ENCODE peak calls at places on chromosomes 1 and 21, in eight cellular contexts. C, P, V, L, E, N, Q and B are unnamed samples.

GRCh38 chr1:11196945-11197344 is 7.8 kb downstream of the ANGPTL7 start:
- DNase-seq in L (no peak), V (no peak), N (no peak), E (no peak), P (no peak), C (no peak), Q (no peak), B (no peak)

GRCh38 chr1:234970371-234970730 is 158.3 kb downstream of the TOMM20 start:
- DNase-seq in V (no peak), L (no peak), P (no peak), N (no peak), E (no peak), C (no peak), Q (no peak), B (peak)

GRCh38 chr1:31416101-31416736 is 3.2 kb downstream of the SERINC2 start:
- DNase-seq in C (no peak), L (no peak), V (no peak), N (peak), Q (no peak), E (no peak), P (no peak), B (no peak)

GRCh38 chr1:89044970-89045695 is 19.9 kb downstream of the GBP1 start:
- DNase-seq in N (no peak), P (no peak), V (no peak), C (no peak), E (peak), Q (no peak), L (no peak), B (no peak)

GRCh38 chr1:247316590-247317197 is 15.0 kb downstream of the ZNF496 start:
- DNase-seq in V (no peak), Q (no peak), C (no peak), L (no peak), P (no peak), E (no peak), N (no peak), B (no peak)

GRCh38 chr1:16420719-16421118 is 16.5 kb downstream of the SPATA21 start:
- DNase-seq in E (no peak), V (no peak), L (no peak), P (peak), Q (no peak), N (no peak), C (no peak), B (no peak)

GRCh38 chr1:7221823-7222462 is 436.7 kb downstream of the CAMTA1 start:
- DNase-seq in C (no peak), L (no peak), V (no peak), Q (no peak), E (no peak), P (no peak), N (no peak), B (no peak)

GRCh38 chr1:47231314-47232186 is 475 bp downstream of the TAL1 start:
- DNase-seq in E (no peak), C (no peak), Q (peak), P (no peak), N (no peak), V (peak), L (no peak), B (peak)

GRCh38 chr21:45129231-45129923 is 55.0 kb downstream of the ADARB1 start:
- DNase-seq in E (no peak), P (no peak), V (no peak), N (peak), Q (no peak), C (no peak), L (no peak), B (no peak)

GRCh38 chr1:184825571-184825970 is 70.9 kb upstream of the EDEM3 start:
- DNase-seq in C (no peak), L (no peak), N (no peak), P (no peak), V (no peak), E (no peak), Q (no peak), B (no peak)

GRCh38 chr21:33587792-33588484 is 546 bp downstream of the DONSON start:
- DNase-seq in C (no peak), E (no peak), L (peak), Q (peak), V (peak), P (peak), N (peak), B (peak)

GRCh38 chr1:77308889-77309621 is 27.2 kb downstream of the AK5 start:
- DNase-seq in N (no peak), Q (no peak), E (no peak), P (no peak), L (no peak), V (no peak), C (no peak), B (no peak)

GRCh38 chr1:65066379-65066765 is 81.6 kb upstream of the AK4 start:
- DNase-seq in C (no peak), N (no peak), E (no peak), Q (peak), L (no peak), P (no peak), V (no peak), B (no peak)

GRCh38 chr1:201016211-201016651 is 7.3 kb downstream of the KIF21B start:
- DNase-seq in V (no peak), Q (no peak), P (no peak), N (no peak), L (peak), C (no peak), E (no peak), B (peak)

GRCh38 chr21:40752125-40752524 is 94.8 kb downstream of the DSCAM start:
- DNase-seq in N (no peak), E (no peak), Q (no peak), C (no peak), L (no peak), V (no peak), P (no peak), B (peak)

GRCh38 chr1:183699643-183700160 is 46.6 kb upstream of the APOBEC4 start:
- DNase-seq in C (no peak), Q (no peak), E (peak), L (no peak), N (peak), V (peak), P (no peak), B (no peak)

GRCh38 chr1:209041936-209042335 is 541.6 kb upstream of the CAMK1G start:
- DNase-seq in L (no peak), V (no peak), C (no peak), Q (no peak), P (no peak), E (no peak), N (no peak), B (no peak)

GRCh38 chr21:17613242-17613676 is 558 bp upstream of the BTG3 start:
- DNase-seq in C (no peak), N (peak), P (no peak), E (no peak), L (no peak), Q (no peak), V (peak), B (peak)

GRCh38 chr1:10586125-10586524 is 111.4 kb downstream of the PEX14 start:
- DNase-seq in L (no peak), N (no peak), P (no peak), E (no peak), C (no peak), V (no peak), Q (no peak), B (no peak)

GRCh38 chr1:11817192-11817591 is 11.2 kb downstream of the CLCN6 start:
- DNase-seq in L (no peak), E (no peak), Q (no peak), C (no peak), N (no peak), V (no peak), P (no peak), B (no peak)

GRCh38 chr1:244106837-244107491 is 55.9 kb downstream of the ZBTB18 start:
- DNase-seq in V (no peak), Q (no peak), L (no peak), C (no peak), E (no peak), N (no peak), P (no peak), B (peak)